ENCODE peak calls at places on chromosomes 16 and 17, in seven cellular contexts. O, P, S, G, R, Y and K are unnamed samples.

GRCh38 chr17:64580384-64581307 is 73.9 kb downstream of the CEP95 start:
- DNase-seq in G (no peak), O (no peak), Y (no peak), R (no peak), S (no peak), P (no peak), K (no peak)

GRCh38 chr16:11510178-11510973 is 76.3 kb downstream of the LITAF start:
- DNase-seq in Y (no peak), G (peak; percentile 60), S (no peak), O (no peak), R (no peak), P (no peak), K (no peak)

GRCh38 chr16:81717662-81718189 is 61.4 kb upstream of the PLCG2 start:
- DNase-seq in G (no peak), S (no peak), R (no peak), O (no peak), P (no peak), Y (no peak), K (no peak)

GRCh38 chr16:4409081-4409932 is 7.1 kb downstream of the CORO7 start:
- DNase-seq in R (no peak), P (no peak), S (no peak), O (no peak), Y (no peak), G (no peak), K (no peak)

GRCh38 chr17:79400989-79401703 is 209.7 kb downstream of the RBFOX3 start:
- DNase-seq in G (peak; percentile 69), R (peak; percentile 62), O (peak; percentile 42), P (peak; percentile 62), S (peak; percentile 70), Y (peak; percentile 95), K (peak; percentile 59)

GRCh38 chr17:65423346-65424140 is 137.9 kb downstream of the AXIN2 start:
- DNase-seq in S (no peak), O (no peak), Y (peak; percentile 61), P (no peak), G (no peak), R (no peak), K (no peak)

GRCh38 chr17:13600475-13601316 is 1.0 kb downstream of the HS3ST3A1 start:
- DNase-seq in G (no peak), P (no peak), Y (peak; percentile 85), O (no peak), R (no peak), S (no peak), K (no peak)

GRCh38 chr17:80782536-80783427 is 208.9 kb upstream of the CHMP6 start:
- DNase-seq in Y (peak; percentile 60), G (no peak), R (no peak), P (no peak), S (no peak), O (no peak), K (peak; percentile 35)

GRCh38 chr16:12586701-12587100 is 217.0 kb downstream of the CPPED1 start:
- DNase-seq in Y (no peak), P (no peak), G (no peak), O (no peak), S (no peak), R (no peak), K (no peak)

GRCh38 chr17:59829217-59830006 is 63.3 kb downstream of the TUBD1 start:
- DNase-seq in O (no peak), R (no peak), Y (no peak), P (no peak), G (no peak), S (peak; percentile 79), K (peak; percentile 99)

GRCh38 chr16:83942074-83942473 is 11.0 kb upstream of the OSGIN1 start:
- DNase-seq in S (no peak), O (no peak), P (no peak), G (no peak), Y (no peak), R (no peak), K (no peak)

GRCh38 chr17:17737938-17738894 is 57.0 kb downstream of the RAI1 start:
- DNase-seq in S (peak; percentile 80), P (no peak), G (peak; percentile 52), O (no peak), Y (peak; percentile 79), R (no peak), K (peak; percentile 22)

GRCh38 chr17:59727817-59728533 is 20.5 kb downstream of the VMP1 start:
- DNase-seq in O (no peak), G (no peak), P (no peak), S (no peak), R (no peak), Y (no peak), K (no peak)

GRCh38 chr16:28163699-28164584 is 47.8 kb downstream of the XPO6 start:
- DNase-seq in R (no peak), Y (no peak), S (no peak), G (no peak), O (no peak), P (no peak), K (no peak)

GRCh38 chr16:30185141-30185682 is 1.8 kb downstream of the CORO1A start:
- DNase-seq in O (no peak), S (no peak), R (peak; percentile 15), G (no peak), Y (no peak), P (no peak), K (no peak)

GRCh38 chr17:82440991-82441627 is 9.4 kb downstream of the CYBC1 start:
- DNase-seq in Y (no peak), S (no peak), P (no peak), R (no peak), G (no peak), O (no peak), K (no peak)

GRCh38 chr17:16419074-16419928 is 3.9 kb downstream of the TRPV2 start:
- DNase-seq in Y (peak; percentile 70), O (no peak), R (peak; percentile 49), P (no peak), S (no peak), G (peak; percentile 71), K (no peak)

GRCh38 chr16:85641776-85642176 is 28.7 kb downstream of the GSE1 start:
- DNase-seq in P (no peak), S (peak; percentile 81), O (no peak), Y (no peak), G (peak; percentile 70), R (no peak), K (peak; percentile 90)

GRCh38 chr16:60337671-60338070 is 1603.6 kb upstream of the GOT2 start:
- DNase-seq in S (no peak), P (no peak), Y (no peak), R (no peak), G (no peak), O (no peak), K (no peak)

GRCh38 chr17:67289174-67289876 is 44.3 kb upstream of the HELZ start:
- DNase-seq in P (peak; percentile 47), Y (peak; percentile 74), S (peak; percentile 52), O (peak; percentile 49), G (peak; percentile 80), R (no peak), K (peak; percentile 12)

GRCh38 chr16:4852221-4852872 is 5.1 kb downstream of the UBN1 start:
- DNase-seq in G (no peak), O (no peak), Y (no peak), P (no peak), R (no peak), S (peak; percentile 43), K (peak; percentile 64)

GRCh38 chr16:2782583-2783351 is 4.6 kb downstream of the PRSS33 start:
- DNase-seq in G (no peak), S (no peak), O (no peak), P (no peak), R (no peak), Y (peak; percentile 66), K (no peak)

GRCh38 chr17:6261496-6261895 is 173.4 kb downstream of the AIPL1 start:
- DNase-seq in R (no peak), P (no peak), Y (no peak), G (no peak), S (no peak), O (no peak), K (no peak)

GRCh38 chr17:75036643-75037268 is 10.0 kb downstream of the ATP5PD start:
- DNase-seq in G (peak; percentile 94), O (peak; percentile 17), P (no peak), S (peak; percentile 92), R (peak; percentile 63), Y (peak; percentile 79), K (peak; percentile 93)

GRCh38 chr17:41666336-41666680 is 22.4 kb upstream of the EIF1 start:
- DNase-seq in P (no peak), O (no peak), Y (no peak), S (peak; percentile 62), G (peak; percentile 34), R (peak; percentile 45), K (peak; percentile 42)

GRCh38 chr17:77887464-77888241 is 70.8 kb upstream of the TNRC6C start:
- DNase-seq in Y (no peak), P (peak; percentile 41), S (peak; percentile 62), O (peak; percentile 45), R (peak; percentile 60), G (peak; percentile 82), K (peak; percentile 46)

GRCh38 chr16:11615756-11616447 is 29.2 kb upstream of the LITAF start:
- DNase-seq in P (no peak), G (no peak), O (no peak), Y (peak; percentile 79), R (no peak), S (no peak), K (peak; percentile 94)

GRCh38 chr17:82698065-82698973 is at the start of gene RAB40B:
- DNase-seq in G (peak; percentile 99), Y (peak; percentile 100), S (peak; percentile 99), P (peak; percentile 100), R (peak; percentile 99), O (peak; percentile 100), K (peak; percentile 98)

GRCh38 chr17:19660219-19660870 is 11.8 kb downstream of the ALDH3A2 start:
- DNase-seq in Y (no peak), S (no peak), G (no peak), R (no peak), P (no peak), O (no peak), K (no peak)

GRCh38 chr16:89324056-89325010 is 106.8 kb downstream of the ZNF778 start:
- DNase-seq in S (no peak), Y (no peak), O (no peak), P (no peak), G (no peak), R (no peak), K (no peak)

GRCh38 chr17:29573871-29574731 is 5.6 kb downstream of the TP53I13 start:
- DNase-seq in O (no peak), P (peak; percentile 16), S (peak; percentile 16), G (no peak), R (no peak), Y (no peak), K (no peak)

GRCh38 chr17:49525831-49526741 is 31.0 kb downstream of the NGFR start:
- DNase-seq in P (no peak), Y (peak; percentile 55), S (no peak), G (no peak), R (no peak), O (no peak), K (no peak)

GRCh38 chr16:57976331-57976796 is 5.4 kb upstream of the CNGB1 start:
- DNase-seq in Y (no peak), O (peak; percentile 70), P (peak; percentile 63), G (peak; percentile 44), S (no peak), R (no peak), K (no peak)

GRCh38 chr16:11481987-11482386 is 104.7 kb downstream of the LITAF start:
- DNase-seq in S (no peak), P (no peak), R (no peak), Y (no peak), O (no peak), G (no peak), K (no peak)